ENCODE peak calls at places on chromosomes 2 and 18, in eight cellular contexts. S is SK-N-SH, X is ascending aorta, D is cardiac muscle cell, P is upper lobe of left lung, B is astrocyte, Q is A549, C is fibroblast of lung. A is an unnamed sample.
A peak's percentile ranks its signal among the peaks of the same experiment; 100 is the strongest.

GRCh38 chr2:189570565-189570964 is 10.0 kb downstream of the SLC40A1 start:
- DNase-seq in S (no peak), X (no peak), D (peak; percentile 24), P (no peak), B (peak; percentile 89), Q (no peak), C (peak; percentile 56), A (no peak)

GRCh38 chr2:39220136-39220535 is 23.6 kb downstream of the CDKL4 start:
- DNase-seq in S (no peak), X (no peak), D (no peak), P (no peak), B (no peak), Q (no peak), C (no peak), A (no peak)

GRCh38 chr18:12271376-12272235 is 17.4 kb downstream of the CIDEA start:
- DNase-seq in S (peak; percentile 90), X (no peak), D (peak; percentile 88), P (peak; percentile 71), B (peak; percentile 56), Q (peak; percentile 79), C (peak; percentile 81), A (peak; percentile 3)

GRCh38 chr2:187365315-187365714 is 82.7 kb downstream of the CALCRL start:
- DNase-seq in S (no peak), X (no peak), D (no peak), P (no peak), B (no peak), Q (no peak), C (no peak), A (no peak)

GRCh38 chr18:35418610-35419009 is 41.5 kb upstream of the ZNF396 start:
- DNase-seq in S (no peak), X (no peak), D (no peak), P (no peak), B (no peak), Q (no peak), C (no peak), A (no peak)

GRCh38 chr2:109339519-109339991 is 210.6 kb downstream of the SH3RF3 start:
- DNase-seq in S (no peak), X (no peak), D (peak; percentile 66), P (no peak), B (peak; percentile 83), Q (no peak), C (peak; percentile 87), A (no peak)

GRCh38 chr2:83613178-83613577 is 845.9 kb downstream of the SUCLG1 start:
- DNase-seq in S (no peak), X (no peak), D (no peak), P (no peak), B (no peak), Q (no peak), C (no peak), A (no peak)

GRCh38 chr2:240997856-240998705 is at the start of gene SNED1:
- DNase-seq in S (peak; percentile 94), X (peak; percentile 54), D (peak; percentile 86), P (peak; percentile 91), B (peak; percentile 48), Q (peak; percentile 79), C (peak; percentile 85), A (peak; percentile 25)

GRCh38 chr2:176642074-176642473 is 372.8 kb downstream of the MTX2 start:
- DNase-seq in S (no peak), X (no peak), D (no peak), P (no peak), B (peak; percentile 75), Q (no peak), C (peak; percentile 10), A (no peak)

GRCh38 chr18:63199743-63200241 is 119.8 kb downstream of the BCL2 start:
- DNase-seq in S (no peak), X (no peak), D (no peak), P (no peak), B (no peak), Q (no peak), C (no peak), A (peak; percentile 23)

GRCh38 chr2:181426687-181427086 is 30.5 kb upstream of the ITGA4 start:
- DNase-seq in S (no peak), X (no peak), D (no peak), P (no peak), B (no peak), Q (no peak), C (no peak), A (no peak)

GRCh38 chr2:99883356-99883867 is 259.0 kb downstream of the AFF3 start:
- DNase-seq in S (no peak), X (no peak), D (no peak), P (no peak), B (peak; percentile 58), Q (no peak), C (no peak), A (no peak)

GRCh38 chr18:56085561-56085960 is 497.6 kb upstream of the TCF4 start:
- DNase-seq in S (no peak), X (no peak), D (peak; percentile 96), P (no peak), B (peak; percentile 95), Q (no peak), C (peak; percentile 90), A (no peak)

GRCh38 chr2:9895669-9896068 is 52.4 kb downstream of the TAF1B start:
- DNase-seq in S (no peak), X (no peak), D (no peak), P (no peak), B (no peak), Q (no peak), C (no peak), A (no peak)

GRCh38 chr2:163647300-163647699 is 88.5 kb downstream of the FIGN start:
- DNase-seq in S (no peak), X (no peak), D (no peak), P (no peak), B (no peak), Q (no peak), C (no peak), A (no peak)

GRCh38 chr2:109020217-109020637 is 31.2 kb upstream of the EDAR start:
- DNase-seq in S (peak; percentile 29), X (no peak), D (peak; percentile 85), P (no peak), B (peak; percentile 58), Q (no peak), C (peak; percentile 28), A (no peak)

GRCh38 chr2:30208453-30208852 is 22.9 kb upstream of the LBH start:
- DNase-seq in S (peak; percentile 81), X (no peak), D (peak; percentile 87), P (peak; percentile 58), B (peak; percentile 43), Q (peak; percentile 84), C (peak; percentile 85), A (peak; percentile 33)

GRCh38 chr18:48813833-48814489 is 136.8 kb downstream of the SMAD7 start:
- DNase-seq in S (no peak), X (no peak), D (peak; percentile 12), P (peak; percentile 51), B (no peak), Q (no peak), C (peak; percentile 21), A (no peak)

GRCh38 chr2:62461707-62462106 is 44.3 kb downstream of the TMEM17 start:
- DNase-seq in S (no peak), X (no peak), D (no peak), P (no peak), B (peak; percentile 74), Q (peak; percentile 38), C (no peak), A (no peak)

GRCh38 chr18:63445067-63445466 is 22.8 kb upstream of the VPS4B start:
- DNase-seq in S (no peak), X (no peak), D (no peak), P (no peak), B (no peak), Q (no peak), C (no peak), A (no peak)

GRCh38 chr18:9058426-9058825 is 44.1 kb upstream of the NDUFV2 start:
- DNase-seq in S (peak; percentile 9), X (no peak), D (peak; percentile 75), P (no peak), B (peak; percentile 73), Q (no peak), C (no peak), A (no peak)

GRCh38 chr2:133773862-133774674 is 205.8 kb upstream of the NCKAP5 start:
- DNase-seq in S (no peak), X (no peak), D (no peak), P (no peak), B (no peak), Q (no peak), C (peak; percentile 15), A (no peak)

GRCh38 chr18:73381361-73382031 is 513.7 kb upstream of the NETO1 start:
- DNase-seq in S (no peak), X (no peak), D (no peak), P (no peak), B (no peak), Q (no peak), C (no peak), A (no peak)

GRCh38 chr2:11802782-11803191 is 56.4 kb downstream of the LPIN1 start:
- DNase-seq in S (no peak), X (no peak), D (peak; percentile 74), P (no peak), B (peak; percentile 85), Q (no peak), C (peak; percentile 85), A (no peak)

GRCh38 chr2:85215074-85216050 is 82.2 kb downstream of the TCF7L1 start:
- DNase-seq in S (peak; percentile 87), X (no peak), D (peak; percentile 84), P (no peak), B (peak; percentile 92), Q (no peak), C (peak; percentile 95), A (no peak)

GRCh38 chr2:161063946-161064306 is 96.3 kb upstream of the TANK start:
- DNase-seq in S (no peak), X (no peak), D (no peak), P (no peak), B (no peak), Q (no peak), C (no peak), A (no peak)
- TF ChIP-seq CTCF in S (no peak), X (no peak), D (no peak), P (no peak), B (no peak), Q (no peak), C (no peak), A (peak; percentile 65)

DNA sequence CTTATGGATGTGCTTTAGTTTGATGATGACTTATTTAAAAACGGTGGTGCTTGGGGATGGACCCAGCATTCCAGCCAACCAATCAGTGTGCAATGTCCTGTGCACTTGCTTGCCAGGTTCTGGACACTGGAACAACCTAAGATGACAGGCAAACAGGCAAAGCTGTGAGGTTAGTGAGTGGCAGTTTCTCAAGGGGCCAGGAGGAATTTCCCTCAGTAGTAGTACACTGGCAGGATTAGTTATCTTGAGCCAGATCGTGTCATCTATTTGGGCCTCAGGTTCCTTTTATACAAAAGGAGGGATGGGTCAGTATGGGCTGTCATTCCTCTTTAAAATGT is 26.6 kb downstream of the MAP4K4 start:
- DNase-seq in S (no peak), X (no peak), D (no peak), P (peak; percentile 36), B (no peak), Q (no peak), C (no peak), A (no peak)
- H3K9me3 ChIP-seq in S (no peaks in the 10 kb centered on the region), X (no peaks in the 10 kb centered on the region), D (no peaks in the 10 kb centered on the region), P (no peaks in the 10 kb centered on the region), B (no peaks in the 10 kb centered on the region), Q (peaks cover 13% of the 10 kb centered on the region), C (no peaks in the 10 kb centered on the region), A (no peaks in the 10 kb centered on the region)

GRCh38 chr2:54669677-54670484 is 53.6 kb upstream of the EML6 start:
- DNase-seq in S (no peak), X (no peak), D (peak; percentile 92), P (peak; percentile 69), B (no peak), Q (peak; percentile 62), C (peak; percentile 90), A (no peak)
- H3K27ac ChIP-seq in S (no peak overlapping the region), X (peak overlapping the region; percentile 51), D (peak overlapping the region; percentile 33), P (peak overlapping the region; percentile 90), B (no peak overlapping the region), Q (peak overlapping the region; percentile 55), C (no peak overlapping the region), A (no peak overlapping the region)

GRCh38 chr2:227164745-227165350 is 424 bp downstream of the COL4A3 start:
- DNase-seq in S (peak; percentile 28), X (no peak), D (no peak), P (peak; percentile 64), B (no peak), Q (peak; percentile 67), C (no peak), A (no peak)
- TF ChIP-seq CTCF in S (no peak), X (no peak), D (no peak), P (no peak), B (no peak), Q (no peak), C (no peak), A (no peak)

A was measured in CD4-positive, alpha-beta T cell.